ENCODE peak calls at places on chromosomes 13 and 19, in ten cellular contexts. One of them, this sample, is unnamed.

GRCh38 chr13:30340367-30341184 is 33.2 kb upstream of the KATNAL1 start:
- DNase-seq in sciatic nerve: no peak
- DNase-seq in BE2C: peak; percentile 61
- DNase-seq in T-helper 22 cell: no peak
- DNase-seq in HTR-8/SVneo: no peak
- DNase-seq in astrocyte: peak; percentile 79
- DNase-seq in fibroblast of the aortic adventitia: peak; percentile 95
- DNase-seq in thoracic aorta: peak; percentile 38
- DNase-seq in fibroblast of the conjunctiva: peak; percentile 73
- DNase-seq in HS-5: peak; percentile 46
- DNase-seq in this sample: no peak

GRCh38 chr19:46926201-46927071 is 65.6 kb downstream of the ARHGAP35 start:
- DNase-seq in sciatic nerve: peak; percentile 23
- DNase-seq in BE2C: no peak
- DNase-seq in T-helper 22 cell: no peak
- DNase-seq in HTR-8/SVneo: no peak
- DNase-seq in astrocyte: no peak
- DNase-seq in fibroblast of the aortic adventitia: no peak
- DNase-seq in thoracic aorta: no peak
- DNase-seq in fibroblast of the conjunctiva: no peak
- DNase-seq in HS-5: no peak
- DNase-seq in this sample: no peak

GRCh38 chr13:111912453-111912866 is 154.5 kb upstream of the SOX1 start:
- DNase-seq in sciatic nerve: no peak
- DNase-seq in BE2C: no peak
- DNase-seq in T-helper 22 cell: no peak
- DNase-seq in HTR-8/SVneo: no peak
- DNase-seq in astrocyte: no peak
- DNase-seq in fibroblast of the aortic adventitia: no peak
- DNase-seq in thoracic aorta: no peak
- DNase-seq in fibroblast of the conjunctiva: no peak
- DNase-seq in HS-5: no peak
- DNase-seq in this sample: peak; percentile 40

GRCh38 chr19:28463493-28464053 is 749.4 kb downstream of the UQCRFS1 start:
- DNase-seq in sciatic nerve: no peak
- DNase-seq in BE2C: no peak
- DNase-seq in T-helper 22 cell: no peak
- DNase-seq in HTR-8/SVneo: no peak
- DNase-seq in astrocyte: no peak
- DNase-seq in fibroblast of the aortic adventitia: no peak
- DNase-seq in thoracic aorta: no peak
- DNase-seq in fibroblast of the conjunctiva: no peak
- DNase-seq in HS-5: no peak
- DNase-seq in this sample: no peak

GRCh38 chr19:2303209-2303798 is 4.7 kb downstream of the LINGO3 start:
- DNase-seq in sciatic nerve: no peak
- DNase-seq in BE2C: peak; percentile 8
- DNase-seq in T-helper 22 cell: no peak
- DNase-seq in HTR-8/SVneo: no peak
- DNase-seq in astrocyte: no peak
- DNase-seq in fibroblast of the aortic adventitia: no peak
- DNase-seq in thoracic aorta: no peak
- DNase-seq in fibroblast of the conjunctiva: no peak
- DNase-seq in HS-5: no peak
- DNase-seq in this sample: no peak

GRCh38 chr13:77697208-77698103 is at the start of gene SLAIN1:
- DNase-seq in sciatic nerve: peak; percentile 86
- DNase-seq in BE2C: peak; percentile 90
- DNase-seq in T-helper 22 cell: peak; percentile 85
- DNase-seq in HTR-8/SVneo: peak; percentile 51
- DNase-seq in astrocyte: peak; percentile 15
- DNase-seq in fibroblast of the aortic adventitia: no peak
- DNase-seq in thoracic aorta: peak; percentile 21
- DNase-seq in fibroblast of the conjunctiva: no peak
- DNase-seq in HS-5: no peak
- DNase-seq in this sample: no peak

GRCh38 chr19:18523841-18524240 is 2.0 kb upstream of the ELL start:
- DNase-seq in sciatic nerve: no peak
- DNase-seq in BE2C: no peak
- DNase-seq in T-helper 22 cell: no peak
- DNase-seq in HTR-8/SVneo: no peak
- DNase-seq in astrocyte: no peak
- DNase-seq in fibroblast of the aortic adventitia: no peak
- DNase-seq in thoracic aorta: no peak
- DNase-seq in fibroblast of the conjunctiva: no peak
- DNase-seq in HS-5: no peak
- DNase-seq in this sample: no peak

GRCh38 chr13:60617863-60618733 is 221.1 kb downstream of the TDRD3 start:
- DNase-seq in sciatic nerve: no peak
- DNase-seq in BE2C: no peak
- DNase-seq in T-helper 22 cell: no peak
- DNase-seq in HTR-8/SVneo: no peak
- DNase-seq in astrocyte: peak; percentile 22
- DNase-seq in fibroblast of the aortic adventitia: peak; percentile 76
- DNase-seq in thoracic aorta: no peak
- DNase-seq in fibroblast of the conjunctiva: no peak
- DNase-seq in HS-5: no peak
- DNase-seq in this sample: peak; percentile 57

GRCh38 chr13:94702181-94703041 is 9.9 kb downstream of the SOX21 start:
- DNase-seq in sciatic nerve: no peak
- DNase-seq in BE2C: no peak
- DNase-seq in T-helper 22 cell: no peak
- DNase-seq in HTR-8/SVneo: no peak
- DNase-seq in astrocyte: no peak
- DNase-seq in fibroblast of the aortic adventitia: no peak
- DNase-seq in thoracic aorta: no peak
- DNase-seq in fibroblast of the conjunctiva: no peak
- DNase-seq in HS-5: no peak
- DNase-seq in this sample: no peak

GRCh38 chr13:53052675-53053074 is 24.1 kb downstream of the OLFM4 start:
- DNase-seq in sciatic nerve: no peak
- DNase-seq in BE2C: no peak
- DNase-seq in T-helper 22 cell: no peak
- DNase-seq in HTR-8/SVneo: no peak
- DNase-seq in astrocyte: no peak
- DNase-seq in fibroblast of the aortic adventitia: no peak
- DNase-seq in thoracic aorta: no peak
- DNase-seq in fibroblast of the conjunctiva: no peak
- DNase-seq in HS-5: no peak
- DNase-seq in this sample: no peak

GRCh38 chr19:3555653-3556422 is 1.5 kb downstream of the MFSD12 start:
- DNase-seq in sciatic nerve: no peak
- DNase-seq in BE2C: no peak
- DNase-seq in T-helper 22 cell: no peak
- DNase-seq in HTR-8/SVneo: no peak
- DNase-seq in astrocyte: no peak
- DNase-seq in fibroblast of the aortic adventitia: no peak
- DNase-seq in thoracic aorta: no peak
- DNase-seq in fibroblast of the conjunctiva: no peak
- DNase-seq in HS-5: no peak
- DNase-seq in this sample: peak; percentile 45

GRCh38 chr19:53365899-53366493 is 491 bp downstream of the ZNF525 start:
- DNase-seq in sciatic nerve: peak; percentile 60
- DNase-seq in BE2C: peak; percentile 11
- DNase-seq in T-helper 22 cell: peak; percentile 28
- DNase-seq in HTR-8/SVneo: no peak
- DNase-seq in astrocyte: peak; percentile 0
- DNase-seq in fibroblast of the aortic adventitia: no peak
- DNase-seq in thoracic aorta: no peak
- DNase-seq in fibroblast of the conjunctiva: no peak
- DNase-seq in HS-5: no peak
- DNase-seq in this sample: peak; percentile 49

GRCh38 chr13:79522583-79522982 is 41.6 kb downstream of the NDFIP2 start:
- DNase-seq in sciatic nerve: no peak
- DNase-seq in BE2C: no peak
- DNase-seq in T-helper 22 cell: no peak
- DNase-seq in HTR-8/SVneo: no peak
- DNase-seq in astrocyte: peak; percentile 95
- DNase-seq in fibroblast of the aortic adventitia: peak; percentile 41
- DNase-seq in thoracic aorta: no peak
- DNase-seq in fibroblast of the conjunctiva: no peak
- DNase-seq in HS-5: no peak
- DNase-seq in this sample: no peak

GRCh38 chr19:2113436-2114211 is 16.9 kb downstream of the IZUMO4 start:
- DNase-seq in sciatic nerve: no peak
- DNase-seq in BE2C: no peak
- DNase-seq in T-helper 22 cell: no peak
- DNase-seq in HTR-8/SVneo: no peak
- DNase-seq in astrocyte: peak; percentile 25
- DNase-seq in fibroblast of the aortic adventitia: peak; percentile 31
- DNase-seq in thoracic aorta: no peak
- DNase-seq in fibroblast of the conjunctiva: no peak
- DNase-seq in HS-5: no peak
- DNase-seq in this sample: no peak

GRCh38 chr19:39479916-39480315 is 722 bp upstream of the TIMM50 start:
- DNase-seq in sciatic nerve: no peak
- DNase-seq in BE2C: no peak
- DNase-seq in T-helper 22 cell: no peak
- DNase-seq in HTR-8/SVneo: no peak
- DNase-seq in astrocyte: no peak
- DNase-seq in fibroblast of the aortic adventitia: no peak
- DNase-seq in thoracic aorta: no peak
- DNase-seq in fibroblast of the conjunctiva: no peak
- DNase-seq in HS-5: no peak
- DNase-seq in this sample: no peak

This sample was measured in SJSA1.